ENCODE peak calls at places on chromosomes 4 and X, in four cellular contexts. T, K, C and V are unnamed samples.

GRCh38 chr4:2930135-2930805 is 32.9 kb downstream of the NOP14 start:
- DNase-seq in T (no peak), K (no peak), C (no peak), V (no peak)

GRCh38 chrX:41275661-41276609 is 58.0 kb upstream of the DDX3X start:
- DNase-seq in T (peak; percentile 44), K (peak; percentile 25), C (peak; percentile 64), V (peak; percentile 27)

GRCh38 chr4:152328595-152328994 is 207.3 kb downstream of the FBXW7 start:
- DNase-seq in C (peak; percentile 13), T (peak; percentile 9), K (no peak), V (no peak)

GRCh38 chrX:1387141-1387776 is 4.7 kb downstream of the SLC25A6 start:
- DNase-seq in T (no peak), K (no peak), C (no peak), V (no peak)

GRCh38 chrX:129773649-129774458 is 5.9 kb upstream of the SASH3 start:
- DNase-seq in C (no peak), T (no peak), K (no peak), V (no peak)

GRCh38 chr4:73104695-73105094 is 35.2 kb upstream of the COX18 start:
- DNase-seq in T (no peak), K (no peak), C (no peak), V (no peak)

GRCh38 chrX:54134269-54134668 is 48.8 kb downstream of the FAM120C start:
- DNase-seq in K (no peak), C (no peak), T (no peak), V (no peak)

GRCh38 chrX:36019164-36019563 is 99.6 kb downstream of the CFAP47 start:
- DNase-seq in K (no peak), T (no peak), C (no peak), V (no peak)

GRCh38 chrX:9221714-9222113 is 187.8 kb upstream of the FAM9B start:
- DNase-seq in T (no peak), C (no peak), K (no peak), V (no peak)

GRCh38 chr4:22338806-22339205 is 177.1 kb downstream of the ADGRA3 start:
- DNase-seq in C (no peak), K (no peak), T (no peak), V (no peak)

GRCh38 chr4:82450966-82451755 is 20.8 kb downstream of the ENOPH1 start:
- DNase-seq in T (no peak), K (no peak), C (no peak), V (no peak)

GRCh38 chr4:90084277-90084966 is 42.8 kb upstream of the CCSER1 start:
- DNase-seq in K (no peak), C (no peak), T (no peak), V (no peak)

GRCh38 chr4:72714482-72715279 is 145.7 kb upstream of the ADAMTS3 start:
- DNase-seq in T (no peak), K (no peak), C (no peak), V (no peak)

GRCh38 chrX:17860811-17861495 is at the start of gene RAI2:
- DNase-seq in K (no peak), T (no peak), C (no peak), V (no peak)

GRCh38 chr4:154032914-154033313 is 244.0 kb upstream of the SFRP2 start:
- DNase-seq in C (no peak), K (no peak), T (no peak), V (no peak)

GRCh38 chr4:33255094-33255493 is 2534.9 kb downstream of the PCDH7 start:
- DNase-seq in T (no peak), K (no peak), C (no peak), V (no peak)

GRCh38 chrX:20412871-20413486 is 146.3 kb upstream of the RPS6KA3 start:
- DNase-seq in K (peak; percentile 7), C (no peak), T (no peak), V (peak; percentile 40)

GRCh38 chr4:17111959-17112659 is 213.7 kb upstream of the LDB2 start:
- DNase-seq in T (no peak), K (no peak), C (no peak), V (no peak)

GRCh38 chr4:82388405-82388804 is 14.6 kb upstream of the HNRNPD start:
- DNase-seq in C (no peak), K (no peak), T (no peak), V (no peak)

GRCh38 chr4:67776746-67777145 is 22.6 kb upstream of the GNRHR start:
- DNase-seq in K (no peak), T (no peak), C (no peak), V (no peak)

GRCh38 chrX:19544693-19545305 is 29.5 kb upstream of the MAP3K15 start:
- DNase-seq in K (no peak), C (peak; percentile 47), T (peak; percentile 66), V (peak; percentile 24)

GRCh38 chrX:425056-425455 is 38.3 kb upstream of the PPP2R3B start:
- DNase-seq in K (no peak), C (no peak), T (no peak), V (no peak)

GRCh38 chr4:19262467-19262866 is 989.2 kb upstream of the SLIT2 start:
- DNase-seq in C (no peak), T (peak; percentile 18), K (no peak), V (no peak)

GRCh38 chr4:154328030-154328429 is 163.6 kb downstream of the DCHS2 start:
- DNase-seq in C (no peak), T (no peak), K (no peak), V (no peak)

GRCh38 chr4:180695851-180696250 is 1547.4 kb upstream of the TENM3 start:
- DNase-seq in C (peak; percentile 41), T (peak; percentile 91), K (no peak), V (no peak)

GRCh38 chr4:150402968-150403367 is 179.0 kb upstream of the MAB21L2 start:
- DNase-seq in K (no peak), T (peak; percentile 42), C (no peak), V (peak; percentile 7)

GRCh38 chr4:8644966-8645752 is 52.6 kb downstream of the CPZ start:
- DNase-seq in K (no peak), T (no peak), C (no peak), V (no peak)

GRCh38 chrX:56798866-56799864 is 70.1 kb downstream of the NBDY start:
- DNase-seq in T (no peak), C (no peak), K (no peak), V (no peak)

GRCh38 chr4:6272863-6273660 is 3.4 kb downstream of the WFS1 start:
- DNase-seq in K (no peak), T (peak; percentile 84), C (peak; percentile 84), V (no peak)

GRCh38 chr4:117560329-117560728 is 474.0 kb upstream of the NDST3 start:
- DNase-seq in T (peak; percentile 2), K (no peak), C (no peak), V (no peak)

GRCh38 chr4:4560136-4560535 is 18.3 kb upstream of the STX18 start:
- DNase-seq in K (no peak), T (peak; percentile 40), C (no peak), V (no peak)

GRCh38 chr4:2714071-2714770 is 41.9 kb downstream of the TNIP2 start:
- DNase-seq in T (peak; percentile 78), C (no peak), K (peak; percentile 11), V (no peak)

GRCh38 chrX:151458824-151459223 is 61.8 kb downstream of the VMA21 start:
- DNase-seq in C (no peak), K (no peak), T (peak; percentile 63), V (no peak)

GRCh38 chr4:3305610-3306371 is 13.0 kb downstream of the RGS12 start:
- DNase-seq in C (no peak), K (no peak), T (peak; percentile 48), V (no peak)